ENCODE peak calls at places on chromosomes 3 and 15, in five cellular contexts. O is HepG2, S is K562, Q is HCT116, E is GM12878. W is an unnamed sample.

GRCh38 chr3:10570196-10570946 is 65.0 kb upstream of the ATP2B2 start:
- DNase-seq in O (no peak), S (no peak), Q (no peak), E (no peak), W (no peak)

GRCh38 chr15:99996667-99997066 is 263.4 kb upstream of the LYSMD4 start:
- DNase-seq in O (no peak), E (no peak), S (no peak), Q (no peak), W (no peak)

GRCh38 chr3:169171739-169172138 is 491.8 kb downstream of the MECOM start:
- DNase-seq in E (no peak), O (no peak), Q (no peak), S (no peak), W (peak; percentile 37)

GRCh38 chr15:68618339-68619302 is 39.8 kb downstream of the CORO2B start:
- DNase-seq in O (no peak), E (no peak), S (no peak), Q (no peak), W (peak; percentile 77)

GRCh38 chr3:128922804-128923459 is 43.5 kb downstream of the ACAD9 start:
- DNase-seq in S (no peak), E (no peak), Q (no peak), O (no peak), W (no peak)

GRCh38 chr3:189689625-189690024 is 58.4 kb downstream of the TP63 start:
- DNase-seq in E (no peak), O (no peak), S (no peak), Q (no peak), W (no peak)

GRCh38 chr3:138609898-138610266 is 1.3 kb downstream of the FAIM start:
- DNase-seq in O (no peak), S (no peak), E (no peak), Q (no peak), W (no peak)

GRCh38 chr3:184582583-184582982 is 21.0 kb downstream of the EPHB3 start:
- DNase-seq in S (no peak), Q (no peak), O (no peak), E (no peak), W (no peak)

GRCh38 chr3:87413821-87414220 is 137.4 kb upstream of the POU1F1 start:
- DNase-seq in S (no peak), O (no peak), Q (no peak), E (no peak), W (no peak)

GRCh38 chr15:71103102-71103676 is 12.1 kb upstream of the THSD4 start:
- DNase-seq in E (peak; percentile 26), S (no peak), O (peak; percentile 15), Q (peak; percentile 50), W (peak; percentile 38)

GRCh38 chr3:16136042-16136441 is 38.4 kb upstream of the GALNT15 start:
- DNase-seq in Q (no peak), S (no peak), E (no peak), O (no peak), W (no peak)

GRCh38 chr15:50876989-50877360 is 31.5 kb upstream of the AP4E1 start:
- DNase-seq in Q (peak; percentile 68), O (peak; percentile 78), S (peak; percentile 77), E (no peak), W (peak; percentile 90)

GRCh38 chr15:60392601-60392985 is 5.2 kb downstream of the ANXA2 start:
- DNase-seq in E (no peak), S (no peak), O (peak; percentile 77), Q (peak; percentile 85), W (peak; percentile 66)

GRCh38 chr3:4999626-5000184 is 20.5 kb downstream of the BHLHE40 start:
- DNase-seq in S (peak; percentile 55), E (no peak), Q (no peak), O (no peak), W (no peak)

GRCh38 chr3:132394334-132394733 is 23.0 kb upstream of the DNAJC13 start:
- DNase-seq in Q (no peak), E (no peak), O (no peak), S (no peak), W (peak; percentile 42)

DNA sequence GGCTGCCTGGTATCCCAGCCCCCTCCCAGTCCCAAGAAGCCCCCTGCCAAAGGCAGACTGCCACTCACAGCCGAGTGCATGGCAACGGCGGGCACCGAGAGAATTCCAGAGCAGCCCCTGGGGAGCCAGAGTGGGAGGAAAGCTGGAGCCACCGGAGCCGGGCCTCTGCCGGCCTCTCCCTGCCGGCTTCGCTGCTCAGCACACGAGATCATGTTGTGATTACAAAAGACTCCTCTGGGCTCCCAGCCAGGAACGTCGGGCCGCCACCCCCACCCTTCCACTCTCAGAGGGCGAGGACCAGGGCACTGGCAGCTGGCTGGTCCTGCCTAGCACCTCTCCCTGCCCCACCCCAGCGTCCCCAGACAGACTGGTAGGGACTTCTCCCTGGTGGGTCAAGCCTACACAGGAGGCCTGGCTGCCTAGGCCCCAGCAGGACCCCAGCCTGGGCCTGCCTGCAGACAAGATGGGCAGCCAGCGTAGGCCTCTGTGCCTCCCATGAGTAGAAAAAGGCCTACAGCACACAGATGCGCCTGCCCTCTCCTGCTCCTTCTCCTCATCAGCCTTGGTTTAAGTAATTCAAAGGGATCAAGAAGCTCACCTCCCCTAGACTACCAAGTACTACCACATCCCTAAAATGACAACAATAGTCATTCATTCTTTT is at the start of gene CCDC9B:
- DNase-seq in O (peak; percentile 75), S (peak; percentile 71), Q (peak; percentile 48), E (no peak), W (peak; percentile 85)
- TF ChIP-seq POLR2A in O (no peak), S (no peak), Q (no peak), E (no peak), W (peak; percentile 91)

DNA sequence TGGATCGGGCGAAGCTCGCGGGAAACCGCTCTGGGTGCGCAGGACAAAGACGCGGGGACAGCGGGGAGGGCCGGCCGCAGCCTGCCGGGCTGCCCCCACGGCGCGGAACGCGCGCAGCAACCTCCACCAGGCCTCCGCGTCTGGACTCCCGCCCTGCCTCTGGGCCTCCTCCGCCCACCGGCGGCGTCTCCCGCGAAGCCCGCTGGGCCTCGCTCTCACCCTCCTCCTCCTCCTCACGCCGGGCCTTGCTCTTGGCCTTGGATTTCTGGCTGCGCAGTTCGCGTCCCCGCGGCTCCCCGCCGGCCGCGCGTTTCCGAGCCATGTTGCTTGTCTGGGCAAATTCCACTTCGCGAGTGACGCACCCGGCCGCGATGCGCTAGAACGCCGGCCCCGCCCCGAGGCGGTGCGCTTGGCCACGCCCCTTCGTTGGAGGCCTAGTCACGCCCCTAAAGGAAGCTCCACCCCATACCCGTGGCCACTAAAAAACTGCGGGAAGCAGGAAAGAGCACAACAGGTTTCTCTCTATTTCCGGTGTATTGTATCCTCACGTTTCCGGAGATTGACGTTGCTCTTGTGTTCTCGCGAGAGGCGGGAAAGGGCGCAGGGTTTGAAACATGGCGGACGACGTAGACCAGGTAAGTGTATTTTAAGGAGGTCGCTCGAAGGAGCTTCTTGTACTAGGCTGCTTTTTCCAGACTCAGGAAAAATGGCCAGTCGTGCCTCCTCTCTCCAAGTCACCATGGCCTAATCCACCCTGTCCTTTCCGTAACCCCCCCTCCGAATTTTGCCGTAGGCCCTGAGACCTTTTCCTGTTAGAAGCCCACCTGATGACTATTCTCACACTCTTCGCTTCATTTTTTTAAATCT is at the start of the genes LSM3 and XPC:
- DNase-seq in O (peak; percentile 98), S (peak; percentile 95), Q (peak; percentile 98), E (peak; percentile 97), W (peak; percentile 98)
- H3K79me2 ChIP-seq in O (peaks cover 69% of the 10 kb centered on the region), S (peaks cover 97% of the 10 kb centered on the region), Q (peaks cover 95% of the 10 kb centered on the region), E (peaks cover 66% of the 10 kb centered on the region), W (peaks cover 56% of the 10 kb centered on the region)

DNA sequence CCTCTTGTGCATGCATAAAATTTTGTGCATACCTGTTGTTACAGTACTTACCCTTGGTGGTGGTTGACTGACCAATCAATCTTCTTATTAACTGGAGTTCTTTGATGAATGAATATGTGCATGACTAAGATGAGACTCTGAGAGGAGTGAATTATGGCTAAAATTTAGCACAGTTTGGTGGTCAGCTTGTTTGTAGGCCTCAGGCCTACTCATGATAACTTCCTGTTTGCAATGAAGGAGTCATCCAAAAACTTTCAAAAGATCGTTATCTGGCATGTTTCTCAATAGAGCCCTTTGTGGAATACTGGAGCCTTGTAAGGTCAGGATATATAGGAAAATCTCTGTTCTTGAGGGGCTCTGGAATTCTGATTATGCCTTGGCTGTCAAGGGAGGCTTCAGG is 66.5 kb downstream of the LEKR1 start:
- DNase-seq in S (no peak), E (no peak), Q (peak; percentile 7), O (peak; percentile 5), W (peak; percentile 6)
- TF ChIP-seq MAX in S (no peak), E (no peak), Q (no peak), O (no peak), W (no peak)

GRCh38 chr3:51671090-51672082 is at the start of gene TEX264:
- DNase-seq in Q (peak; percentile 37), O (peak; percentile 77), S (peak; percentile 96), E (peak; percentile 53), W (peak; percentile 69)
- TF ChIP-seq POLR2A in Q (peak; percentile 92), O (peak; percentile 89), S (peak; percentile 83), E (peak; percentile 88), W (peak; percentile 88)

GRCh38 chr15:41777421-41777973 is 3.2 kb downstream of the MAPKBP1 start:
- DNase-seq in E (no peak), O (no peak), Q (no peak), S (no peak), W (peak; percentile 72)
- H3K79me2 ChIP-seq in E (peaks cover 43% of the 10 kb centered on the region), O (peaks cover 5% of the 10 kb centered on the region), Q (peaks cover 31% of the 10 kb centered on the region), S (peaks cover 9% of the 10 kb centered on the region), W (peaks cover 64% of the 10 kb centered on the region)

W was measured in endothelial cell of umbilical vein.